ENCODE peak calls at places on chromosome 7, in seven cellular contexts. One of them, this sample, is unnamed.

GRCh38 chr7:131921016-131921415 is 364.6 kb upstream of the PODXL start:
- DNase-seq in gastrocnemius medialis: no peak
- DNase-seq in Peyer's patch: no peak
- DNase-seq in Panc1: no peak
- DNase-seq in WERI-Rb-1: no peak
- DNase-seq in esophagus squamous epithelium: no peak
- DNase-seq in neural progenitor cell: no peak
- DNase-seq in this sample: no peak

GRCh38 chr7:137669706-137670105 is 177.1 kb downstream of the DGKI start:
- DNase-seq in gastrocnemius medialis: no peak
- DNase-seq in Peyer's patch: no peak
- DNase-seq in Panc1: no peak
- DNase-seq in WERI-Rb-1: no peak
- DNase-seq in esophagus squamous epithelium: no peak
- DNase-seq in neural progenitor cell: no peak
- DNase-seq in this sample: no peak

GRCh38 chr7:88226886-88227516 is 7.2 kb upstream of the SRI start:
- DNase-seq in gastrocnemius medialis: no peak
- DNase-seq in Peyer's patch: no peak
- DNase-seq in Panc1: peak
- DNase-seq in WERI-Rb-1: no peak
- DNase-seq in esophagus squamous epithelium: no peak
- DNase-seq in neural progenitor cell: no peak
- DNase-seq in this sample: peak

GRCh38 chr7:138072726-138073125 is 3.5 kb upstream of the AKR1D1 start:
- DNase-seq in gastrocnemius medialis: no peak
- DNase-seq in Peyer's patch: no peak
- DNase-seq in Panc1: no peak
- DNase-seq in WERI-Rb-1: no peak
- DNase-seq in esophagus squamous epithelium: no peak
- DNase-seq in neural progenitor cell: no peak
- DNase-seq in this sample: no peak

GRCh38 chr7:110774066-110774465 is 316.9 kb upstream of the LRRN3 start:
- DNase-seq in gastrocnemius medialis: no peak
- DNase-seq in Peyer's patch: no peak
- DNase-seq in Panc1: no peak
- DNase-seq in WERI-Rb-1: no peak
- DNase-seq in esophagus squamous epithelium: no peak
- DNase-seq in neural progenitor cell: no peak
- DNase-seq in this sample: no peak

GRCh38 chr7:6419310-6419773 is 28.4 kb downstream of the DAGLB start:
- DNase-seq in gastrocnemius medialis: peak
- DNase-seq in Peyer's patch: no peak
- DNase-seq in Panc1: no peak
- DNase-seq in WERI-Rb-1: no peak
- DNase-seq in esophagus squamous epithelium: no peak
- DNase-seq in neural progenitor cell: no peak
- DNase-seq in this sample: no peak

GRCh38 chr7:159145544-159145891 is 851 bp upstream of the VIPR2 start:
- DNase-seq in gastrocnemius medialis: no peak
- DNase-seq in Peyer's patch: no peak
- DNase-seq in Panc1: no peak
- DNase-seq in WERI-Rb-1: no peak
- DNase-seq in esophagus squamous epithelium: no peak
- DNase-seq in neural progenitor cell: no peak
- DNase-seq in this sample: no peak

GRCh38 chr7:130141161-130141857 is 63.9 kb downstream of the TMEM209 start:
- DNase-seq in gastrocnemius medialis: no peak
- DNase-seq in Peyer's patch: peak
- DNase-seq in Panc1: no peak
- DNase-seq in WERI-Rb-1: no peak
- DNase-seq in esophagus squamous epithelium: no peak
- DNase-seq in neural progenitor cell: peak
- DNase-seq in this sample: peak

GRCh38 chr7:12212051-12212485 is 974 bp downstream of the TMEM106B start:
- DNase-seq in gastrocnemius medialis: no peak
- DNase-seq in Peyer's patch: no peak
- DNase-seq in Panc1: peak
- DNase-seq in WERI-Rb-1: peak
- DNase-seq in esophagus squamous epithelium: no peak
- DNase-seq in neural progenitor cell: peak
- DNase-seq in this sample: no peak

GRCh38 chr7:150451097-150451793 is 815 bp downstream of the GIMAP8 start:
- DNase-seq in gastrocnemius medialis: peak
- DNase-seq in Peyer's patch: peak
- DNase-seq in Panc1: no peak
- DNase-seq in WERI-Rb-1: no peak
- DNase-seq in esophagus squamous epithelium: no peak
- DNase-seq in neural progenitor cell: no peak
- DNase-seq in this sample: no peak

GRCh38 chr7:21357146-21358097 is 70.5 kb upstream of the SP4 start:
- DNase-seq in gastrocnemius medialis: no peak
- DNase-seq in Peyer's patch: no peak
- DNase-seq in Panc1: no peak
- DNase-seq in WERI-Rb-1: no peak
- DNase-seq in esophagus squamous epithelium: no peak
- DNase-seq in neural progenitor cell: no peak
- DNase-seq in this sample: no peak

GRCh38 chr7:21353388-21353780 is 74.5 kb upstream of the SP4 start:
- DNase-seq in gastrocnemius medialis: no peak
- DNase-seq in Peyer's patch: no peak
- DNase-seq in Panc1: no peak
- DNase-seq in WERI-Rb-1: no peak
- DNase-seq in esophagus squamous epithelium: no peak
- DNase-seq in neural progenitor cell: no peak
- DNase-seq in this sample: no peak

GRCh38 chr7:21354284-21354683 is 73.6 kb upstream of the SP4 start:
- DNase-seq in gastrocnemius medialis: no peak
- DNase-seq in Peyer's patch: no peak
- DNase-seq in Panc1: no peak
- DNase-seq in WERI-Rb-1: no peak
- DNase-seq in esophagus squamous epithelium: no peak
- DNase-seq in neural progenitor cell: no peak
- DNase-seq in this sample: no peak

GRCh38 chr7:21352540-21353387 is 75.1 kb upstream of the SP4 start:
- DNase-seq in gastrocnemius medialis: no peak
- DNase-seq in Peyer's patch: no peak
- DNase-seq in Panc1: no peak
- DNase-seq in WERI-Rb-1: no peak
- DNase-seq in esophagus squamous epithelium: no peak
- DNase-seq in neural progenitor cell: no peak
- DNase-seq in this sample: no peak

GRCh38 chr7:21355406-21355874 is 72.4 kb upstream of the SP4 start:
- DNase-seq in gastrocnemius medialis: no peak
- DNase-seq in Peyer's patch: peak
- DNase-seq in Panc1: no peak
- DNase-seq in WERI-Rb-1: no peak
- DNase-seq in esophagus squamous epithelium: no peak
- DNase-seq in neural progenitor cell: no peak
- DNase-seq in this sample: no peak
- H3K27ac ChIP-seq in gastrocnemius medialis: no peak
- H3K27ac ChIP-seq in Peyer's patch: peak
- H3K27ac ChIP-seq in Panc1: no peak
- H3K27ac ChIP-seq in WERI-Rb-1: no peak
- H3K27ac ChIP-seq in esophagus squamous epithelium: no peak
- H3K27ac ChIP-seq in neural progenitor cell: no peak
- H3K27ac ChIP-seq in this sample: no peak

DNA sequence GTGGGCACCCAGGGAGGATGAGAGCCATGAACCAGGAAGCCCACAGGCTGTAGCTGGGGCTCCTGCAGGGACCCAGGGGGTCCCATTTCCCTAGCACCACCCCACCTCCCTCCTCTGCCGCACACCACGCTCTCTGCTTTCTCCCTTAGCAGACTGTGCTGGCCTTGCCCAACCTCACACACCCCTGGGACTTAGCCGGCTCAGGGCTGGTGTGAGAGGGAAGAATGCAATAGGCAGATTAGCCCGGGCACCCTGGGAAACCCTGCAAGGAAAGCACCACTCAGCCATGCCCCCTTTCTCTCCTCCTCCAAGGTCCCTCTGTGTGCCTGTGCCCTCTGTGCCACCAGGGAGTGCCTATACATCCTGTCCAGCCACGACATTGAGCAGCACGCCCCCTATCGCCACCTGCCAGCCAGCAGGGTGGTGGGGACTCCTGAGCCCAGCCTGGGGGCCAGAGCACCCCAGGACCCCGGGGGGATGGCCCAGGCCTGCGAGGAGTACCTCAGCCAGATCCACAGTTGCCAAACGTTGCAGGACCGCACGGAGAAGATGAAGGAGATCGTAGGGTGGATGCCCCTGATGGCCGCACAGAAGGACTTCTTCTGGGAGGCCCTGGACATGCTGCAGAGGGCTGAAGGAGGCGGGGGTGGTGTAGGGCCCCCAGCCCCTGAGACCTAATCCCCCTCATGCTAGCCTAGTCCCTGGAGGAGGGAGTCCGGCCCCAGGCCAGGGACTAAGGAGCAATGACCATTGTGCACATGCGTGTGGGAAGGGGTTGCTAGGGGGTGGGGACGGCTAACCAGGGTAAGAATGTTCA is 1.7 kb upstream of the PCOLCE start:
- DNase-seq in gastrocnemius medialis: no peak
- DNase-seq in Peyer's patch: no peak
- DNase-seq in Panc1: no peak
- DNase-seq in WERI-Rb-1: peak
- DNase-seq in esophagus squamous epithelium: no peak
- DNase-seq in neural progenitor cell: peak
- DNase-seq in this sample: no peak
- TF ChIP-seq CTCF in gastrocnemius medialis: no peak
- TF ChIP-seq CTCF in Peyer's patch: no peak
- TF ChIP-seq CTCF in Panc1: no peak
- TF ChIP-seq CTCF in WERI-Rb-1: peak
- TF ChIP-seq CTCF in esophagus squamous epithelium: no peak
- TF ChIP-seq CTCF in neural progenitor cell: peak
- TF ChIP-seq CTCF in this sample: no peak

GRCh38 chr7:128005759-128006159 is 25.5 kb downstream of the LRRC4 start:
- DNase-seq in gastrocnemius medialis: no peak
- DNase-seq in Peyer's patch: no peak
- DNase-seq in Panc1: no peak
- DNase-seq in WERI-Rb-1: no peak
- DNase-seq in esophagus squamous epithelium: no peak
- DNase-seq in neural progenitor cell: no peak
- DNase-seq in this sample: no peak

GRCh38 chr7:128006550-128007292 is 24.5 kb downstream of the LRRC4 start:
- DNase-seq in gastrocnemius medialis: no peak
- DNase-seq in Peyer's patch: no peak
- DNase-seq in Panc1: no peak
- DNase-seq in WERI-Rb-1: no peak
- DNase-seq in esophagus squamous epithelium: no peak
- DNase-seq in neural progenitor cell: no peak
- DNase-seq in this sample: no peak

GRCh38 chr7:128008744-128009143 is 22.5 kb downstream of the LRRC4 start:
- DNase-seq in gastrocnemius medialis: no peak
- DNase-seq in Peyer's patch: no peak
- DNase-seq in Panc1: no peak
- DNase-seq in WERI-Rb-1: no peak
- DNase-seq in esophagus squamous epithelium: no peak
- DNase-seq in neural progenitor cell: no peak
- DNase-seq in this sample: no peak

GRCh38 chr7:128007293-128007680 is 23.9 kb downstream of the LRRC4 start:
- DNase-seq in gastrocnemius medialis: no peak
- DNase-seq in Peyer's patch: no peak
- DNase-seq in Panc1: no peak
- DNase-seq in WERI-Rb-1: no peak
- DNase-seq in esophagus squamous epithelium: no peak
- DNase-seq in neural progenitor cell: no peak
- DNase-seq in this sample: no peak

DNA sequence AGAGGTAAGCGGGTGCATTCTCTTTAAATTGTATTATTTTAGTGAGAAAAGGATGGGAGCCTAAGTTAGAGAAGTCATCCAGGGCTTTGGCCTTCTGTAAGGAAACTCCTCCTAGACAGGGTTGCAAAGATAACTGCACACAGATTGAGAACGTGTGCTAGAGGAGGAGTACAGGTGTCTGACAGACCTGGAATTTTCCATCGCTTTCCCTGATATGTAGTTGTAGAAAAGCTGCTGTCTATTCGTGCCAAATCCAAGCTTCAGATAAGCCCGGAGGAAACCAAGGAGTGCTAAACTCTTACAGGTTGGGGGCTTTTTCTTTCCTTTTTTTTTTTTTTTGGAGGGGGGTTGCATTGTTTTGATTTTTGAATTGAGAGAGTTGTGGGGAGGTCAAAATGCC is 23.1 kb downstream of the LRRC4 start:
- DNase-seq in gastrocnemius medialis: no peak
- DNase-seq in Peyer's patch: no peak
- DNase-seq in Panc1: no peak
- DNase-seq in WERI-Rb-1: no peak
- DNase-seq in esophagus squamous epithelium: no peak
- DNase-seq in neural progenitor cell: no peak
- DNase-seq in this sample: no peak
- H3K27ac ChIP-seq in gastrocnemius medialis: no peak
- H3K27ac ChIP-seq in Peyer's patch: no peak
- H3K27ac ChIP-seq in Panc1: no peak
- H3K27ac ChIP-seq in WERI-Rb-1: no peak
- H3K27ac ChIP-seq in esophagus squamous epithelium: no peak
- H3K27ac ChIP-seq in neural progenitor cell: no peak
- H3K27ac ChIP-seq in this sample: no peak

GRCh38 chr7:112386619-112387018 is 63.6 kb upstream of the IFRD1 start:
- DNase-seq in gastrocnemius medialis: no peak
- DNase-seq in Peyer's patch: no peak
- DNase-seq in Panc1: no peak
- DNase-seq in WERI-Rb-1: no peak
- DNase-seq in esophagus squamous epithelium: no peak
- DNase-seq in neural progenitor cell: no peak
- DNase-seq in this sample: no peak

GRCh38 chr7:112381311-112382091 is 68.8 kb upstream of the IFRD1 start:
- DNase-seq in gastrocnemius medialis: no peak
- DNase-seq in Peyer's patch: no peak
- DNase-seq in Panc1: no peak
- DNase-seq in WERI-Rb-1: no peak
- DNase-seq in esophagus squamous epithelium: no peak
- DNase-seq in neural progenitor cell: no peak
- DNase-seq in this sample: no peak

DNA sequence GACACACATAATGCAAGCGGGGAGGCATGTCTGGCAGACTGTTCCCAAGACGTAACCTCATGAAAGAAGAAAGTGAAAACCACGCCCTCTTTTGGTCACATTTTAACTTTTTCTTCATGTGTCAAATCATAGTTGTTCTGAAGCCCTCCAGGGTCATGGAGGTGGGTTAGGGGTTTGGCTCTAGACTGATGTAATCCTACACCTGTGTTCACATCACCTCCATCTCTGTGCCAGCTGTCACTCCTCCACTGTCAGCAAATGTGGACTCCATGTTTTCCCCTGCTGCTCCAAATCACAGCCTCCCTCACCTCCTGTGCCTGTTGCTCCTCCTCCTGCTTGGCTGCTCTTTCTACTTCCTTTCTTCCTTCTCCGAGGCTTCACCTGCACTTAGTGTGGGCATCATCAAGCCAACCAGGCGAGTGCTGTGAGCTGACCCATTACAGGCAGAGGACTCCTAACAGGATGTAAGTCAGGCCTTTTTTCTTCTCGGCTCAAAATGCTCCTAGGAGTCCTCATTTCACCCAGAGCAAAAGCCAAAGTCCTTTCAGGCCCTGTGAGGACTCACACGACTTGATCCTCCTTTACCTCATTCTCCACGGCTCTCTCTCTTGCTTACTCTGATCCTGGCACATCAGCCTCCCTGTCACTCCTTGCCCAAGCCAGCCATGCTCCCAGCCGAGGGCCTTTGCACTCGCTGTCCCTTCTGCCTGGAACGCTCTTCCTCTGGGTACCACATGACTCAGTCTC is 66.4 kb upstream of the IFRD1 start:
- DNase-seq in gastrocnemius medialis: no peak
- DNase-seq in Peyer's patch: no peak
- DNase-seq in Panc1: peak
- DNase-seq in WERI-Rb-1: no peak
- DNase-seq in esophagus squamous epithelium: no peak
- DNase-seq in neural progenitor cell: peak
- DNase-seq in this sample: no peak
- TF ChIP-seq CTCF in gastrocnemius medialis: no peak
- TF ChIP-seq CTCF in Peyer's patch: no peak
- TF ChIP-seq CTCF in Panc1: peak
- TF ChIP-seq CTCF in WERI-Rb-1: no peak
- TF ChIP-seq CTCF in esophagus squamous epithelium: no peak
- TF ChIP-seq CTCF in neural progenitor cell: peak
- TF ChIP-seq CTCF in this sample: no peak